ENCODE peak calls at places on chromosomes 7 and 10, in six cellular contexts. M, O, B, J, R and L are unnamed samples. For H3K4me1, the result is how much of the 10 kb centered on the place peaks cover.

GRCh38 chr10:71536332-71536731 is 139.6 kb downstream of the CDH23 start:
- DNase-seq in M (no peak), O (no peak), B (no peak), J (no peak), R (no peak), L (no peak)

GRCh38 chr7:23235688-23236280 is 10.8 kb upstream of the GPNMB start:
- DNase-seq in M (peak), O (no peak), B (no peak), J (peak), R (no peak), L (no peak)

GRCh38 chr10:99524050-99524666 is 8.6 kb upstream of the NKX2-3 start:
- DNase-seq in M (no peak), O (no peak), B (no peak), J (no peak), R (no peak), L (no peak)

GRCh38 chr7:117399820-117400422 is 27.4 kb downstream of the ASZ1 start:
- DNase-seq in M (no peak), O (no peak), B (no peak), J (no peak), R (no peak), L (no peak)

GRCh38 chr10:102782698-102783540 is 39.2 kb downstream of the WBP1L start:
- DNase-seq in M (no peak), O (no peak), B (no peak), J (no peak), R (no peak), L (no peak)

GRCh38 chr10:124394583-124394982 is 24.1 kb downstream of the OAT start:
- DNase-seq in M (no peak), O (no peak), B (no peak), J (no peak), R (no peak), L (no peak)

GRCh38 chr7:28957064-28957821 is 887 bp downstream of the TRIL start:
- DNase-seq in M (no peak), O (peak), B (no peak), J (no peak), R (no peak), L (no peak)

GRCh38 chr10:1546431-1547110 is 190.8 kb downstream of the ADARB2 start:
- DNase-seq in M (no peak), O (no peak), B (no peak), J (no peak), R (no peak), L (no peak)

GRCh38 chr7:36514289-36515243 is 124.9 kb downstream of the ANLN start:
- DNase-seq in M (no peak), O (no peak), B (no peak), J (no peak), R (no peak), L (no peak)

GRCh38 chr7:125563557-125563956 is 633.9 kb upstream of the POT1 start:
- DNase-seq in M (no peak), O (no peak), B (no peak), J (no peak), R (no peak), L (no peak)

GRCh38 chr7:66092654-66093053 is 17.0 kb downstream of the ASL start:
- DNase-seq in M (no peak), O (no peak), B (no peak), J (no peak), R (peak), L (no peak)

DNA sequence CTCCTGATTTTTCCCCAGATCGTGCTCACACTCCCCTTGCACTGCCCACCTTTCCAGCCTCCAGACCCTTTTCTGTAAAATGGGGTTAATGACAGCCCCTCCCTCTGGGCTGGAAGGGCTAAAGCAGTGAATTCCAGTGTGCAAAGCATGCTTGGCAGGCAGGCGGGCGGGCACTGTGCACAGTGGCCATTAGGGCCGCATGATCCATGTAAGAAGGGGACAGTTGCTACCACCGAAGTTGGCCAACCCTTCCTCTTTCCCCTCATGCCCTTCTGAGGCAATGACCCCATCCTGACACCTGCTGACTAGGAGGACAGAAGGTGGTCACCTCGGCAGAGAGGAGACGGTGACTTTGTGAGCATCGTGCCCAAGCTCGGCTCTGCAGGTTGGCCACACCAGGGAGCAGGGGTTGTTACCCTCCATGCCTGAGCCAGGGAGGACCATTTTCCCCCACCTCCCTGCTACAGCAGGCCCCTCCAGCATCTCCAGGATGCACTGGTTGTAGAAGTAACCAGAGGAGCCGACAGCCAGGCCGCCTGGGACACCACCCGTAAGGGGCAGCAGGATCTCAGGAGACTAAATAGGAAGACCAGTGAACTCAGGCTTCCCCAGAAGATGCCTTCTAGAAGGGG is 166.4 kb downstream of the SLIT1 start:
- DNase-seq in M (no peak), O (no peak), B (no peak), J (no peak), R (no peak), L (no peak)
- H3K4me1 ChIP-seq in M (under half), O (under half), B (under half), J (under half), R (under half), L (under half)

GRCh38 chr7:151993977-151994676 is 31.3 kb upstream of the GALNT11 start:
- DNase-seq in M (no peak), O (no peak), B (no peak), J (no peak), R (no peak), L (no peak)
- TF ChIP-seq ZNF274 in M (no peak), O (no peak), B (no peak), J (no peak), R (no peak), L (no peak)

GRCh38 chr7:95950698-95951097 is 178.3 kb downstream of the DYNC1I1 start:
- DNase-seq in M (no peak), O (no peak), B (no peak), J (no peak), R (no peak), L (no peak)
- H3K4me1 ChIP-seq in M (under half), O (under half), B (under half), J (under half), R (under half), L (under half)

DNA sequence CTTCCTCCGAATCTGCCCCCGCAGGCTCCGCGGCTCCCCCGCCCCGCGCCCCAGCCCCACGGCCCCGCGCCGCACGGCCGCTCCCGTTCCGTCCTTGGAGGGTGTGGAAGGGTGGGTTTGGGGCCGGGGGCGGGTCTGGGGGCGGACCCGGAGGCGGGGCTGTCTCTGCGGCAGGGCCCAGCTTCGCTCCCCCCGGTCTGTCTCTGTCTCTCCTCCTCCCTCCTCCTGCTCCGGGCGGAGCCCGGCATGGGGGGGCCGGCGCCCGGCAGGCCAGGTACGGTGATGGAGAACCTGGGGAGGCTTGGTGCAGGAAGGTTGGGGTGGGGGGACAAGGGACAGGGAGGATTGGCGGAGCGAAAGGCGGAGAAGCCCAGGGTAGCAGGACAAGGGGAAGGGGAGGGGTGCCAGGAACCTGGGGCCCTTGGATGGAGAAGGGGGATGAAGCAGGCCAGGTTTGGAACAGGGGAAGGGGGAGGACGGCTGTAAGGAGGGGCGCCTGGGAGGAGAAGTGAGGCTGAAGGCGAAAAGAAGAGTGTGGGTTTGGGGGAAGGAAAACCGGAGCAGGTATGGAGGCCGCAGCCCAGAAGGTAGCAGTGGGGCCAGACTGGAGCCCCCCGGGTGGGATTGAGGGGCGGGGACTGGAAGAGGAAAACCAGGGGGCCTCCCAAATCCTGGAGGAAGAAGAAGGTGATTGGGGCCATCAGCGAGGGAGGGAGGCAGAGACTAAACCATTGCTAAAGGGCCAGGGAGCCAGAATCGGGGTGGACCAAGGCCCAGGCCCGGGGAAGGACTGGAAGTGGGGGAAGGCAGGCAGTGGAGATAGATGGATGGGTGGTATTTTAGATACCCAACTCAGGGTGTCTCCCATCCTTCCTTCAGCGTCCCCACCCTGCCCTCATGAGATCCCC is at the start of gene NYAP1:
- DNase-seq in M (no peak), O (peak), B (no peak), J (no peak), R (peak), L (no peak)
- TF ChIP-seq ZNF274 in M (no peak), O (no peak), B (no peak), J (no peak), R (no peak), L (no peak)

GRCh38 chr7:42104231-42104630 is 132.8 kb downstream of the GLI3 start:
- DNase-seq in M (no peak), O (no peak), B (no peak), J (no peak), R (no peak), L (no peak)

GRCh38 chr7:42105541-42106349 is 131.3 kb downstream of the GLI3 start:
- DNase-seq in M (no peak), O (no peak), B (no peak), J (no peak), R (no peak), L (no peak)

GRCh38 chr7:42107484-42107883 is 129.5 kb downstream of the GLI3 start:
- DNase-seq in M (no peak), O (no peak), B (no peak), J (no peak), R (no peak), L (peak)

GRCh38 chr7:42104694-42105093 is 132.3 kb downstream of the GLI3 start:
- DNase-seq in M (no peak), O (no peak), B (no peak), J (no peak), R (no peak), L (no peak)

DNA sequence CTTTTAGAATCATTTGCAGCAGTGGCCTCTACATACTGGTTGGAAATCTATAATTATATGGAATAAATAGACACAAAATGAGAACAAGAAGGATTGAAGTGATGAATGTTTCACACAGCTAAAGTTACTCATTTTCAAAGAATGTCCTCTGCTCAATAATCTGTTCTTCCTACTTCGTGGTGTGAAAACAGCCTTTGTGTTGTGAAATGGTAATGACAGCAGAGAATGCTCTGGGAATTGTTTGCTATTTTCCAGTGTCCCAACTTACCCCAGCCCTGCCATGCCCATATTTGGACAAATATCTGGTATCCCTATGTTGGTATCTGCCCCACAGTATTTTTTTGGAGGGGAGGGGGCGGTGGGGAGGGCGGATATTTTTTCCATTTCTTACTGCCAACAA is 130.4 kb downstream of the GLI3 start:
- DNase-seq in M (no peak), O (peak), B (no peak), J (no peak), R (no peak), L (no peak)
- H3K4me1 ChIP-seq in M (under half), O (under half), B (under half), J (under half), R (under half), L (under half)

GRCh38 chr7:49398730-49399129 is 374.7 kb upstream of the VWC2 start:
- DNase-seq in M (no peak), O (no peak), B (no peak), J (no peak), R (no peak), L (no peak)
- TF ChIP-seq ZNF274 in M (no peak), O (no peak), B (no peak), J (no peak), R (no peak), L (no peak)

GRCh38 chr7:15507235-15507634 is 54.6 kb downstream of the AGMO start:
- DNase-seq in M (no peak), O (no peak), B (no peak), J (no peak), R (no peak), L (no peak)

GRCh38 chr7:15504376-15504775 is 57.4 kb downstream of the AGMO start:
- DNase-seq in M (no peak), O (no peak), B (no peak), J (no peak), R (no peak), L (no peak)

GRCh38 chr7:15505761-15506160 is 56.1 kb downstream of the AGMO start:
- DNase-seq in M (no peak), O (no peak), B (no peak), J (no peak), R (no peak), L (no peak)

GRCh38 chr7:15507708-15508107 is 54.1 kb downstream of the AGMO start:
- DNase-seq in M (no peak), O (no peak), B (no peak), J (no peak), R (no peak), L (no peak)

DNA sequence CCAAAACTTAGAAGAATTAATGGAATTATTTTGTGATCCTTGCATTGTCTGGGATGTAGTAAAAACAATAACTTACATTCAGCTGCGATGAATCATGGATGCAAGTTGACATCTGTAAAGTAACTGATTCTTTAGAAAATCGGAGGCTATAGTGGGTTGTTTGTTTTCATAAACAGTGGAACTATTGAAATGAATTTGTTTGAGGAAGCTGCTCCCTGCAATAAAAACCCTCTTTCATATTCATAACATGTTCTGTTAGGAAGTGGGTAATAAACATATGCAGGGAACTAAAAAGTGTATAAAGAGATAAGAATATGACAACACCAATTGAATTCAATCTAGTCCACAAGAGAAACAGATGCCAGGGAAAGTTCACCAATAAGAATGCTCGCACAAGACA is 53.6 kb downstream of the AGMO start:
- DNase-seq in M (no peak), O (no peak), B (no peak), J (no peak), R (no peak), L (no peak)
- H3K4me1 ChIP-seq in M (under half), O (under half), B (under half), J (under half), R (under half), L (under half)